ENCODE peak calls at places on chromosome 12, in four cellular contexts. H is neural progenitor cell, O is AG09309, N is ascending aorta. V is an unnamed sample.

GRCh38 chr12:120978296-120979219 is at the start of gene HNF1A:
- DNase-seq in H (no peak), O (no peak), N (no peak), V (no peak)

GRCh38 chr12:2483713-2484112 is 311.1 kb upstream of the FKBP4 start:
- DNase-seq in H (no peak), O (no peak), N (no peak), V (no peak)

GRCh38 chr12:88952543-88952942 is 372.3 kb upstream of the KITLG start:
- DNase-seq in H (no peak), O (no peak), N (no peak), V (no peak)

GRCh38 chr12:3371018-3371417 is 120.0 kb upstream of the PRMT8 start:
- DNase-seq in H (no peak), O (no peak), N (no peak), V (no peak)

GRCh38 chr12:112750971-112751370 is 40.6 kb upstream of the RPH3A start:
- DNase-seq in H (no peak), O (no peak), N (no peak), V (no peak)

GRCh38 chr12:63978519-63978918 is 134.0 kb downstream of the SRGAP1 start:
- DNase-seq in H (no peak), O (peak; percentile 61), N (no peak), V (peak; percentile 31)

GRCh38 chr12:47730341-47730744 is 5.1 kb upstream of the ENDOU start:
- DNase-seq in H (no peak), O (no peak), N (no peak), V (no peak)

GRCh38 chr12:111367661-111368221 is 1.2 kb downstream of the PHETA1 start:
- DNase-seq in H (no peak), O (no peak), N (no peak), V (no peak)

GRCh38 chr12:132955094-132955932 is 793 bp downstream of the ZNF605 start:
- DNase-seq in H (peak; percentile 64), O (peak; percentile 25), N (no peak), V (peak; percentile 12)

GRCh38 chr12:115455268-115455681 is 771.3 kb upstream of the TBX3 start:
- DNase-seq in H (no peak), O (no peak), N (no peak), V (no peak)

GRCh38 chr12:76586764-76587395 is 27.3 kb upstream of the OSBPL8 start:
- DNase-seq in H (peak; percentile 23), O (no peak), N (no peak), V (peak; percentile 43)

GRCh38 chr12:123478069-123478468 is 20.1 kb downstream of the SNRNP35 start:
- DNase-seq in H (no peak), O (no peak), N (no peak), V (no peak)

GRCh38 chr12:26563555-26563954 is 269.4 kb downstream of the ITPR2 start:
- DNase-seq in H (no peak), O (no peak), N (no peak), V (no peak)

GRCh38 chr12:6824085-6824800 is 2.6 kb downstream of the GPR162 start:
- DNase-seq in H (no peak), O (no peak), N (no peak), V (no peak)

GRCh38 chr12:6821271-6821673 is 349 bp upstream of the GPR162 start:
- DNase-seq in H (peak; percentile 82), O (no peak), N (peak; percentile 52), V (no peak)

GRCh38 chr12:46187023-46187422 is 81.8 kb downstream of the SLC38A1 start:
- DNase-seq in H (no peak), O (peak; percentile 65), N (no peak), V (peak; percentile 85)

DNA sequence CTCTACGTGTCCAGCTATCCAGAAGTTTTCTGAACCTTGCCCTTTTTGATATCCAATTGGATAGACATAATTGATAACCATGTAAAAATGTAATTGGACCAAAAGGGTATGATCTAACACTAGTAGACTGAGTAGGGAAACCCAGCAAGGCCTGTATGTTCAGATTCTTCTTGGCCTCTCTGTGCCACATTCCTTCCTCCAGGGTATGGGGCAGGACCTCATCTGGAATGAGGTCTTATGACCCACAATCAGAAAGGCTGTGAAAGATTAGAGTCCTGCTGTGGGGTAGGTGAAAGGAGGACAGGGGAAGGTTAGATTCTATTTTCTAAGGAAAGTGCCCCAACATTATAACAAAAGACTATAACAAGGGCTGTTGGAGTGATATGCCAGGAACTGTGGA is 51.3 kb upstream of the A2ML1 start:
- DNase-seq in H (peak; percentile 24), O (no peak), N (no peak), V (no peak)
- TF ChIP-seq CTCF in H (peak; percentile 32), O (no peak), N (no peak), V (peak; percentile 7)

GRCh38 chr12:49671051-49671765 is 36.0 kb downstream of the FMNL3 start:
- DNase-seq in H (no peak), O (no peak), N (no peak), V (no peak)
- H3K4me3 ChIP-seq in H (no peak overlapping the region), O (no peak overlapping the region), N (no peak overlapping the region), V (no peak overlapping the region)

DNA sequence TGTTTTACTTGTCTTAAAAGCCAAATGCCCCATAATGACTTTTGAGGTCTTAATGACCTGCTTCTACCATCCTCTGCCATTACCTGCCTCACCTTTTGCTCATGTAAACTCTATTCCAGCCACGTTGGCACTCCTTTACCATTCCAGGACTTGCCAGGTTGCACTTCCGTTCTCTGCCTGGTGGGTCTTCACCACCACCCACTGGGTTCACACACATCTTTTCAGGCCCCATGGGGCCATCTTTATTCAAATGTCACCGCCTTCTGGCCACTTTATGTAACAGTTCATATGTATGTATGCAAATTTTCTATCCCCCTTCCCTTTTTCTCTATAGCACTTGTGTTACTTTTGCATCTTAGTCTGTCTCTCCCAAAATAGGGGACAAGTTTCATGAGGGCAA is 57.7 kb downstream of the ATP2A2 start:
- DNase-seq in H (no peak), O (no peak), N (no peak), V (no peak)
- TF ChIP-seq CTCF in H (peak; percentile 7), O (no peak), N (no peak), V (peak; percentile 18)

GRCh38 chr12:53160000-53160399 is 20.5 kb upstream of the ZNF740 start:
- DNase-seq in H (peak; percentile 15), O (no peak), N (no peak), V (no peak)

GRCh38 chr12:53161119-53161911 is 19.2 kb upstream of the ZNF740 start:
- DNase-seq in H (no peak), O (no peak), N (no peak), V (no peak)

GRCh38 chr12:53160673-53161072 is 19.8 kb upstream of the ZNF740 start:
- DNase-seq in H (no peak), O (no peak), N (no peak), V (no peak)

DNA sequence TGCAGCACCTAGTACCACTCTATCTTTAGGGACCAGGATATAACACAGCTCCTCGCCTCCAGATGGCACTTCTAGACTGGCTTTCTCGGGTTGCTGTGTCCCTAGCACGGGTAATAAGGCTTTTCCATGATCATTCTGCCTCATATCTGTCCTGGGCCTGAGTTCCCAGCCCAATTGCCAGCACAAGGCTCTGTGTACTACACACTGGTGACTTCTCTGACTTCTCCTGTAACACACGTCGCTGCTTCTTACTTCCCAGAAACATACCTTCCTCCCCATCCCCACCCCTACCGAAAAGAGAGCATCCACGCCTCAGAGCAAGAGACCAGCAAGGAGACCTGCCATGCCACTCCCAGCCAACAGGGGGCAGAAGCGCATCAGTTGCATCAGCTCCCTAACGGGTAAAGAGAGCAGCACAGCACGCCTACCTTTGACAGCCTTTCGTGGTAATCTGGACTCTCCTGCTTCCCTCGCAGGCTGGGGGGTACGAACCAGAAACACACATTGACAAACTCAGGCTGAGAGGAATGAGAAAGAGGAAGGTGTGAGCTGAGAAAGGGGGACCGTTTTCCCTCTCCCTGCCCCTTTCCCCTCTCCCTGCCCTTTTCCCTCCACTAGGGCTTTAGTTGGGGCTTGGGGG is 21.2 kb upstream of the ZNF740 start:
- DNase-seq in H (peak; percentile 85), O (peak; percentile 38), N (peak; percentile 33), V (peak; percentile 53)
- H3K4me3 ChIP-seq in H (no peak overlapping the region), O (no peak overlapping the region), N (no peak overlapping the region), V (no peak overlapping the region)

GRCh38 chr12:69334138-69334537 is 14.0 kb upstream of the LYZ start:
- DNase-seq in H (no peak), O (no peak), N (no peak), V (no peak)

GRCh38 chr12:69331846-69332684 is 16.1 kb upstream of the LYZ start:
- DNase-seq in H (peak; percentile 15), O (no peak), N (no peak), V (no peak)

GRCh38 chr12:69331482-69331845 is 16.7 kb upstream of the LYZ start:
- DNase-seq in H (no peak), O (no peak), N (no peak), V (no peak)

GRCh38 chr12:69330475-69331473 is 17.4 kb upstream of the LYZ start:
- DNase-seq in H (peak; percentile 46), O (no peak), N (no peak), V (no peak)

DNA sequence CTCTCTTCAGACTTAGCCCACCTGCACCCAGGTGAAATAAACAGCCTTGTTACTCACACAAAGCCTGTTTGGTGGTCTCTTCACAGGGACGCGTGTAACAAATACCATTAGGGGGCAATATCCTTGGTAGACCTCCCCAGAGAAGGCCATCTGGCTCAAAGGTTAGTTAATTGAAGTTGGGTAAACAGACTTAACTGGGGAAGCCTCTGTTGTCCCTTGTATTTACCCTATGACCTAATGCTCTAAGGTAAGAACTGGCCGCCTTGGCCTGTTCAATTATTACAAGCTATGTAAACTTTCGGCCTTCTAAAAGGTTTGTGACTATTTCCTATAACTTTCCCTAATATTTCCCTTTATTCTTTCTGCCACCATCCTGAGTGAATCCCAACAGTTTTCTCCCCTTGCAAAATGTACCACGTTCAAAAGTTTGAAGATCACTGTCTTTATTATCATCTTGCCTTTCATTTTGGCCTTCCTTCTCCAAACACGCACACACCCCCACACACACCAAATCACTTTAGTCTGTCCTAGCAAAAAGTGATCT is 15.3 kb upstream of the LYZ start:
- DNase-seq in H (no peak), O (no peak), N (no peak), V (no peak)
- TF ChIP-seq CTCF in H (no peak), O (no peak), N (no peak), V (no peak)

V was measured in astrocyte of the cerebellum.